ENCODE peak calls at places on chromosome 6, in eight cellular contexts. B is breast epithelium, V is glutamatergic neuron, S is NB4, Z is cardiac muscle cell, E is AG09309, L is OCI-LY7, T is lung. J is an unnamed sample.

GRCh38 chr6:15516923-15517560 is 145.8 kb downstream of the DTNBP1 start:
- DNase-seq in B (no peak), V (no peak), S (no peak), Z (no peak), E (no peak), L (no peak), T (no peak), J (no peak)

GRCh38 chr6:4946521-4946920 is 57.3 kb downstream of the RPP40 start:
- DNase-seq in B (no peak), V (no peak), S (no peak), Z (no peak), E (no peak), L (no peak), T (no peak), J (no peak)

GRCh38 chr6:128216917-128217316 is 303.5 kb downstream of the PTPRK start:
- DNase-seq in B (no peak), V (no peak), S (no peak), Z (no peak), E (no peak), L (no peak), T (no peak), J (no peak)

GRCh38 chr6:144131248-144131709 is 19.0 kb upstream of the STX11 start:
- DNase-seq in B (no peak), V (no peak), S (no peak), Z (no peak), E (peak; percentile 43), L (no peak), T (no peak), J (peak; percentile 9)

GRCh38 chr6:110334425-110335158 is 23.6 kb downstream of the METTL24 start:
- DNase-seq in B (no peak), V (peak; percentile 31), S (no peak), Z (no peak), E (no peak), L (no peak), T (no peak), J (no peak)

GRCh38 chr6:109998159-109998785 is 20.2 kb downstream of the GPR6 start:
- DNase-seq in B (no peak), V (no peak), S (peak; percentile 8), Z (peak; percentile 46), E (no peak), L (no peak), T (no peak), J (no peak)

GRCh38 chr6:108755257-108756240 is 92.7 kb upstream of the ARMC2 start:
- DNase-seq in B (no peak), V (no peak), S (no peak), Z (peak; percentile 32), E (peak; percentile 46), L (no peak), T (no peak), J (no peak)

GRCh38 chr6:108247965-108248536 is 12.8 kb downstream of the SNX3 start:
- DNase-seq in B (no peak), V (no peak), S (no peak), Z (no peak), E (no peak), L (no peak), T (no peak), J (no peak)

GRCh38 chr6:21099338-21100314 is 493.9 kb upstream of the SOX4 start:
- DNase-seq in B (no peak), V (no peak), S (no peak), Z (no peak), E (no peak), L (no peak), T (no peak), J (no peak)

GRCh38 chr6:16345449-16346330 is 107.3 kb downstream of the GMPR start:
- DNase-seq in B (no peak), V (no peak), S (peak; percentile 67), Z (no peak), E (peak; percentile 83), L (no peak), T (no peak), J (peak; percentile 65)

GRCh38 chr6:146741609-146742008 is 142.8 kb downstream of the ADGB start:
- DNase-seq in B (no peak), V (no peak), S (no peak), Z (no peak), E (no peak), L (no peak), T (no peak), J (no peak)

GRCh38 chr6:47162793-47163192 is 120.7 kb upstream of the ADGRF1 start:
- DNase-seq in B (no peak), V (no peak), S (peak; percentile 57), Z (no peak), E (no peak), L (peak; percentile 18), T (no peak), J (no peak)

GRCh38 chr6:47165918-47166317 is 123.8 kb upstream of the ADGRF1 start:
- DNase-seq in B (no peak), V (no peak), S (peak; percentile 43), Z (no peak), E (no peak), L (peak; percentile 18), T (no peak), J (no peak)

GRCh38 chr6:47162231-47162630 is 120.1 kb upstream of the ADGRF1 start:
- DNase-seq in B (no peak), V (no peak), S (no peak), Z (no peak), E (no peak), L (no peak), T (no peak), J (no peak)

GRCh38 chr6:47163536-47163935 is 121.4 kb upstream of the ADGRF1 start:
- DNase-seq in B (no peak), V (no peak), S (no peak), Z (no peak), E (no peak), L (no peak), T (no peak), J (no peak)

DNA sequence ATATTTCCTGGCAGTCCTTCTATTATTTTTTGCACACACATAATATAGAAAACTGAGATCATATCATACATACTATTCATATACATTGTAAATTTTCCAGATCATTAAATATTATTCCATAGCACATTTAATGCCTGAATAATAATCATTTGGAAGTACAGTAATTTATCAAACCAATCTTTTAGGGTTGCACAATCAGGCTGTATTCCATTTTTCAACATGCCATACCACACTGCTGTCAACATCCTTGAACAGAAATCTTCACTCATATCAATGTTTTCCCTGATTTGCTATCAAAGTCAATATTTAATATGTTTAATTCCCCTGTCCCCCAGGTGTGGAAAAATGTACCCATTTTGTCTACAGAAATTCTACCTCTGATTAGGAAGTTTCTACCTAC is 122.7 kb upstream of the ADGRF1 start:
- DNase-seq in B (no peak), V (no peak), S (no peak), Z (no peak), E (no peak), L (no peak), T (no peak), J (no peak)
- TF ChIP-seq CTCF in B (no peak), V (no peak), S (no peak), Z (no peak), E (no peak), L (no peak), T (no peak), J (no peak)

GRCh38 chr6:165850434-165851019 is 187.5 kb upstream of the PDE10A start:
- DNase-seq in B (peak; percentile 71), V (peak; percentile 87), S (peak; percentile 63), Z (peak; percentile 72), E (no peak), L (peak; percentile 52), T (peak; percentile 71), J (peak; percentile 40)

GRCh38 chr6:165849539-165850430 is 186.7 kb upstream of the PDE10A start:
- DNase-seq in B (no peak), V (peak; percentile 47), S (no peak), Z (no peak), E (no peak), L (no peak), T (no peak), J (no peak)

GRCh38 chr6:165847407-165848098 is 184.5 kb upstream of the PDE10A start:
- DNase-seq in B (no peak), V (no peak), S (no peak), Z (no peak), E (no peak), L (no peak), T (peak; percentile 27), J (peak; percentile 40)

GRCh38 chr6:165846123-165846966 is 183.3 kb upstream of the PDE10A start:
- DNase-seq in B (no peak), V (no peak), S (no peak), Z (no peak), E (no peak), L (no peak), T (no peak), J (no peak)

GRCh38 chr6:165848099-165848461 is 185.0 kb upstream of the PDE10A start:
- DNase-seq in B (no peak), V (no peak), S (no peak), Z (no peak), E (no peak), L (no peak), T (no peak), J (no peak)
- TF ChIP-seq CTCF in B (no peak), V (peak; percentile 54), S (no peak), Z (peak; percentile 28), E (no peak), L (peak; percentile 56), T (no peak), J (no peak)

GRCh38 chr6:169891421-169891820 is 140.0 kb downstream of the ERMARD start:
- DNase-seq in B (no peak), V (no peak), S (no peak), Z (no peak), E (no peak), L (no peak), T (no peak), J (no peak)

GRCh38 chr6:169893624-169894023 is 142.2 kb downstream of the ERMARD start:
- DNase-seq in B (no peak), V (no peak), S (no peak), Z (no peak), E (no peak), L (no peak), T (no peak), J (no peak)

GRCh38 chr6:169890901-169891300 is 139.5 kb downstream of the ERMARD start:
- DNase-seq in B (no peak), V (no peak), S (no peak), Z (no peak), E (no peak), L (no peak), T (no peak), J (no peak)

GRCh38 chr6:169890049-169890448 is 138.6 kb downstream of the ERMARD start:
- DNase-seq in B (no peak), V (no peak), S (no peak), Z (no peak), E (no peak), L (no peak), T (no peak), J (no peak)

GRCh38 chr6:169891846-169892245 is 140.4 kb downstream of the ERMARD start:
- DNase-seq in B (no peak), V (no peak), S (no peak), Z (no peak), E (no peak), L (no peak), T (no peak), J (no peak)
- TF ChIP-seq CTCF in B (no peak), V (no peak), S (no peak), Z (no peak), E (no peak), L (no peak), T (no peak), J (no peak)

DNA sequence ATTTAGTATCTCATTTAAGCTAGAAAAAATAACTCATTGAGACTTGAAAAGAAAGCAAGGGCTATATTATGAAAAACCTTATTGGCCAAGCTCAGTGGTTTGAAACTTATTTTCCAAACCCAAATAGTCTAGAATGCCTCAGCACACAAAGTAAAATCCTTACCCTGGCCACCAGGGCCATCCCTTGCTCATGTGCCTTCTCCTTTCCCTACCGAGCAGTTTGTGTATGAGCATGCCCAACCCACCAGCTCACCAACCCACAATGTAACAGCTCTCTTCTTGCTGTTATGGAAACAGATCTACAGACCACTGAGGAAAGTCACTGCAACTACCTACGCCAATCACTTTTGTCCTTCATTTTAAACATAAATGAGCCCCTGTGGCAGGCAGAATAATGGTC is 79.6 kb upstream of the CARMIL1 start:
- DNase-seq in B (no peak), V (no peak), S (no peak), Z (no peak), E (no peak), L (no peak), T (no peak), J (no peak)
- TF ChIP-seq CTCF in B (no peak), V (no peak), S (no peak), Z (no peak), E (no peak), L (no peak), T (no peak), J (no peak)

J was measured in astrocyte of the cerebellum.